ENCODE peak calls at places on chromosome 9, in five cellular contexts. S is progenitor cell of endocrine pancreas, C is tibial nerve, A is HFFc6, F is GM06990. T is an unnamed sample.

GRCh38 chr9:33132249-33132772 is 34.8 kb downstream of the B4GALT1 start:
- DNase-seq in S (no peak), C (no peak), A (peak), F (no peak), T (no peak)

GRCh38 chr9:15642369-15642962 is 89.6 kb downstream of the CCDC171 start:
- DNase-seq in S (no peak), C (no peak), A (peak), F (no peak), T (peak)

GRCh38 chr9:107229146-107229545 is 53.9 kb upstream of the RAD23B start:
- DNase-seq in S (no peak), C (no peak), A (no peak), F (no peak), T (no peak)

GRCh38 chr9:117411547-117411946 is 3.3 kb downstream of the ASTN2 start:
- DNase-seq in S (peak), C (peak), A (no peak), F (no peak), T (peak)

GRCh38 chr9:136700959-136701664 is 11.3 kb upstream of the DIPK1B start:
- DNase-seq in S (no peak), C (no peak), A (peak), F (peak), T (peak)

GRCh38 chr9:92664394-92665152 is 5.4 kb downstream of the IPPK start:
- DNase-seq in S (no peak), C (no peak), A (no peak), F (no peak), T (peak)

GRCh38 chr9:119802621-119803020 is 433.4 kb upstream of the BRINP1 start:
- DNase-seq in S (no peak), C (no peak), A (no peak), F (no peak), T (no peak)

GRCh38 chr9:93296889-93297480 is 113.0 kb downstream of the WNK2 start:
- DNase-seq in S (no peak), C (no peak), A (no peak), F (no peak), T (peak)

GRCh38 chr9:90078988-90079457 is 474.2 kb downstream of the GADD45G start:
- DNase-seq in S (no peak), C (no peak), A (no peak), F (peak), T (no peak)

GRCh38 chr9:108434036-108434435 is 421.8 kb downstream of the ACTL7B start:
- DNase-seq in S (no peak), C (no peak), A (no peak), F (no peak), T (no peak)

GRCh38 chr9:89929721-89930480 is 325.1 kb downstream of the GADD45G start:
- DNase-seq in S (no peak), C (peak), A (no peak), F (no peak), T (no peak)

GRCh38 chr9:126499911-126500599 is 113.7 kb upstream of the LMX1B start:
- DNase-seq in S (no peak), C (no peak), A (no peak), F (no peak), T (no peak)

GRCh38 chr9:8677725-8678124 is 878.1 kb upstream of the DMAC1 start:
- DNase-seq in S (no peak), C (no peak), A (no peak), F (no peak), T (no peak)

GRCh38 chr9:1460143-1460769 is 410.1 kb downstream of the DMRT2 start:
- DNase-seq in S (no peak), C (no peak), A (no peak), F (no peak), T (peak)

GRCh38 chr9:112844771-112845542 is 45.7 kb downstream of the SLC46A2 start:
- DNase-seq in S (peak), C (peak), A (peak), F (peak), T (peak)

GRCh38 chr9:27395484-27395921 is 98.6 kb upstream of the EQTN start:
- DNase-seq in S (no peak), C (no peak), A (no peak), F (no peak), T (no peak)

GRCh38 chr9:80871596-80871995 is 817.8 kb downstream of the TLE1 start:
- DNase-seq in S (no peak), C (no peak), A (no peak), F (no peak), T (no peak)

GRCh38 chr9:93143830-93144530 is 9.9 kb upstream of the NINJ1 start:
- DNase-seq in S (no peak), C (no peak), A (no peak), F (peak), T (no peak)

GRCh38 chr9:136093995-136094881 is 851 bp downstream of the NACC2 start:
- DNase-seq in S (no peak), C (peak), A (peak), F (no peak), T (no peak)

GRCh38 chr9:86580688-86581087 is 226.5 kb upstream of the TUT7 start:
- DNase-seq in S (no peak), C (peak), A (no peak), F (no peak), T (no peak)

GRCh38 chr9:106799146-106799545 is 63.8 kb upstream of the ZNF462 start:
- DNase-seq in S (no peak), C (no peak), A (peak), F (no peak), T (no peak)

GRCh38 chr9:136762221-136762691 is 2.1 kb downstream of the LCN15 start:
- DNase-seq in S (no peak), C (no peak), A (no peak), F (no peak), T (no peak)

GRCh38 chr9:95317893-95318211 is 343 bp upstream of the FANCC start:
- DNase-seq in S (no peak), C (no peak), A (no peak), F (no peak), T (no peak)

GRCh38 chr9:14935099-14935710 is 25.0 kb upstream of the FREM1 start:
- DNase-seq in S (no peak), C (no peak), A (no peak), F (no peak), T (no peak)

GRCh38 chr9:14372437-14373318 is 58.7 kb upstream of the NFIB start:
- DNase-seq in S (no peak), C (no peak), A (peak), F (no peak), T (no peak)

GRCh38 chr9:93590609-93591234 is 14.3 kb downstream of the PHF2 start:
- DNase-seq in S (no peak), C (no peak), A (no peak), F (no peak), T (no peak)

GRCh38 chr9:96241391-96241809 is 60.6 kb downstream of the HSD17B3 start:
- DNase-seq in S (no peak), C (no peak), A (no peak), F (peak), T (no peak)

GRCh38 chr9:86175743-86176456 is 76.5 kb upstream of the GOLM1 start:
- DNase-seq in S (no peak), C (no peak), A (no peak), F (no peak), T (no peak)

GRCh38 chr9:35526087-35526801 is 36.3 kb downstream of the RUSC2 start:
- DNase-seq in S (no peak), C (no peak), A (no peak), F (no peak), T (no peak)

GRCh38 chr9:34437006-34437925 is 21.1 kb downstream of the FAM219A start:
- DNase-seq in S (peak), C (peak), A (peak), F (peak), T (peak)

GRCh38 chr9:79764377-79764776 is 192.6 kb downstream of the TLE4 start:
- DNase-seq in S (no peak), C (peak), A (peak), F (no peak), T (no peak)

GRCh38 chr9:91060520-91061343 is 259.1 kb downstream of the SYK start:
- DNase-seq in S (no peak), C (peak), A (peak), F (no peak), T (no peak)

GRCh38 chr9:27497883-27498553 is 26.1 kb upstream of the IFNK start:
- DNase-seq in S (no peak), C (no peak), A (no peak), F (no peak), T (no peak)

GRCh38 chr9:75990181-75990580 is 99.7 kb downstream of the PCSK5 start:
- DNase-seq in S (no peak), C (no peak), A (no peak), F (no peak), T (no peak)

GRCh38 chr9:33225319-33226152 is 14.4 kb upstream of the SPINK4 start:
- DNase-seq in S (peak), C (peak), A (peak), F (peak), T (peak)

GRCh38 chr9:4678679-4679267 is 596 bp upstream of the CDC37L1 start:
- DNase-seq in S (no peak), C (no peak), A (no peak), F (peak), T (no peak)

GRCh38 chr9:110058304-110058953 is 149.5 kb downstream of the C9orf152 start:
- DNase-seq in S (peak), C (peak), A (peak), F (no peak), T (peak)

GRCh38 chr9:32701321-32702022 is 66.0 kb upstream of the TAF1L start:
- DNase-seq in S (no peak), C (no peak), A (no peak), F (no peak), T (no peak)

GRCh38 chr9:80090317-80090716 is 518.6 kb downstream of the TLE4 start:
- DNase-seq in S (no peak), C (no peak), A (no peak), F (no peak), T (no peak)

GRCh38 chr9:124323904-124324303 is 66.2 kb downstream of the NEK6 start:
- DNase-seq in S (no peak), C (no peak), A (no peak), F (no peak), T (no peak)
- TF ChIP-seq CTCF in S (no peak), C (no peak), A (no peak), F (no peak), T (no peak)

DNA sequence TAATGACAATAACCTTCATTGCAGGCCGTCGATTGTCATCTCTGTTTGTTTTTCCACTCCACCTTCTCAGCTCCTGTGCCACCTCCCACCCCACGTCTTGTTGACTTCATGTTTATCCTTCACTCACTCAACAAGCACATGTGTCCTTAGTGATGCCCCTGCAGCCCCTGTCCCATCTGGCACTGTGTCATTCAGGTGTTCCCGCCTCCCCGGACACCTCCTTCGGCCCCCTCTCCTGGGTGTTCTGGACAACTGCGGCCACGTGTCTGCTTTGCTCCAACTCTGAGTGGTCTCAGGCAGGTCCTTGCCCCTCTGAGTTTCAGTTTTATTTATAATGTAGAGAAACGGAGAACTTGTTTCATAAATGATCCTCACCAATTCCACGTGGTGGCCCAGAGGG is 91.0 kb upstream of the COL5A1 start:
- DNase-seq in S (no peak), C (no peak), A (no peak), F (no peak), T (no peak)
- TF ChIP-seq CTCF in S (no peak), C (no peak), A (peak), F (no peak), T (no peak)

GRCh38 chr9:121118266-121118665 is 43.5 kb downstream of the CNTRL start:
- DNase-seq in S (no peak), C (no peak), A (no peak), F (no peak), T (no peak)

GRCh38 chr9:121123816-121124536 is 49.2 kb downstream of the CNTRL start:
- DNase-seq in S (no peak), C (no peak), A (no peak), F (no peak), T (no peak)

GRCh38 chr9:121120386-121120785 is 45.6 kb downstream of the CNTRL start:
- DNase-seq in S (no peak), C (no peak), A (no peak), F (no peak), T (no peak)

GRCh38 chr9:121122450-121123032 is 47.8 kb downstream of the CNTRL start:
- DNase-seq in S (no peak), C (no peak), A (no peak), F (peak), T (no peak)

DNA sequence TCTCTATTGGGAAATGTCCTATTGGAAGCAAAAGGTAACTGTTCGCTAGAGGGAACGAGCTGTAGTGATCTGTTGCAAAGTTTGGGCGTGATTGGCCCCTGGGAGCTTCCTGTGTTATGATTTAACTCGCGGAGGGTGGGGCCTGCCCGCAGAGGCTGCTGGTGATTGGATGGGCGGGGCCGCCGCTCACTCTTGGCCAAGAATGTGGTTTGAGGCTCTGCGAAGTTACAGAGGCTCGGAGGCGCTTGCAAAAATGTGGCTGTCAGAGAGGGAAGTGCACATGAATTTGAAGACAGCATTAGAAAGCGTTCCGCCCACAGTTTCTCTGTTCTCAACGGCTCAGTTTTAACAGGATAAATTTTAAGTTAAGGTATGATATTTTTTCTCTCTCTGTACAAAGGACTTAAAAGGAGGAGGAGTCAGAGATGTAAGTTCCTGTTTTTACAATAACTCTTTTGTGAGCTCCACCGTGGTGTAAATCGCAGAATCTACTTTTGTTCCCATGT is 46.9 kb downstream of the CNTRL start:
- DNase-seq in S (peak), C (peak), A (peak), F (peak), T (peak)
- TF ChIP-seq CTCF in S (peak), C (peak), A (peak), F (no peak), T (peak)

GRCh38 chr9:22457448-22457847 is 10.8 kb downstream of the DMRTA1 start:
- DNase-seq in S (no peak), C (no peak), A (no peak), F (no peak), T (no peak)
- TF ChIP-seq CTCF in S (peak), C (no peak), A (no peak), F (no peak), T (no peak)

GRCh38 chr9:17742065-17742464 is 163.2 kb downstream of the SH3GL2 start:
- DNase-seq in S (no peak), C (no peak), A (no peak), F (no peak), T (no peak)
- TF ChIP-seq CTCF in S (no peak), C (no peak), A (no peak), F (no peak), T (no peak)

GRCh38 chr9:122011818-122012498 is 81.2 kb downstream of the TTLL11 start:
- DNase-seq in S (no peak), C (no peak), A (no peak), F (no peak), T (no peak)

GRCh38 chr9:122020398-122020797 is 72.7 kb downstream of the TTLL11 start:
- DNase-seq in S (no peak), C (no peak), A (no peak), F (no peak), T (no peak)

GRCh38 chr9:122016309-122016708 is 76.8 kb downstream of the TTLL11 start:
- DNase-seq in S (no peak), C (no peak), A (no peak), F (no peak), T (no peak)

GRCh38 chr9:122015165-122015821 is 77.8 kb downstream of the TTLL11 start:
- DNase-seq in S (peak), C (no peak), A (no peak), F (no peak), T (no peak)

DNA sequence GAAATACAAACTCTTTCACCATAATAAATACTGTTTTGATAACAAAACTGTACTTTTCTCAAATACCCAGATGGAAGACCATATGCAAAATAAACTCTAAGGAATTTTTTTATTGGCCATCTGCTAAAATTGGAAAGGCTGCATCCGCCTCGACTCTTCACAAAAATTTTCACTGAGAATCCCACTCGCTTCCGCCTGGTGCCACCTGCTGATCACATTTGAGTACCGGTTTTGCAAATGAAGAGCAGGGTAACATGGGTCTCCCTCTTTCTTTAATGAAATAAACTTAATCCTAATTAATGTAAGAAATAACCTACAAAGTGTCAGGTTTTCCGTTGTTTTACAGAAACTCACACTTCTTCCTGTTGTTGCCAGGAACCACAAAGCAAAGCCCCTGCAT is 76.3 kb downstream of the TTLL11 start:
- DNase-seq in S (peak), C (no peak), A (no peak), F (no peak), T (no peak)
- TF ChIP-seq CTCF in S (peak), C (peak), A (peak), F (peak), T (peak)

DNA sequence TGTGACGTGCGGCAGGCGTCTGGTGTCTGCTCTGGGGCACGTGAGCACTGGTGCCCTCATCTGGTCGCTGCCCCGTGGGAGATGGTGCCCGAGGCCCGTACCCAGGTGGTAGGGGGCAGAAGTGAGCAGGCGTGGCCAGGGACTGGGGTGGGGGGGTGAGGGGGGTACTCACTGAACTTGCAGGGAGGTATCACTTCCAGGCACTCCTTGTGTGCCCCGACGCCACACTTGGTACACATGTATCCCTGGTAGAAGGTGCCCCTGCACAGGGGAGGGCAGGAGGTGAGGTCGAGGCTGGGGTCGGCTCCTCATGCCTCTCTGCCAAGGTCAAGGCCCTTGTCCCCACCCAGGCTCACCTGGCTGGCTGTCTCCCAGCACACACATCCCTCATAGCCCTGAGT is 45.2 kb upstream of the SARDH start:
- DNase-seq in S (no peak), C (no peak), A (no peak), F (no peak), T (no peak)
- TF ChIP-seq CTCF in S (no peak), C (no peak), A (no peak), F (no peak), T (no peak)

DNA sequence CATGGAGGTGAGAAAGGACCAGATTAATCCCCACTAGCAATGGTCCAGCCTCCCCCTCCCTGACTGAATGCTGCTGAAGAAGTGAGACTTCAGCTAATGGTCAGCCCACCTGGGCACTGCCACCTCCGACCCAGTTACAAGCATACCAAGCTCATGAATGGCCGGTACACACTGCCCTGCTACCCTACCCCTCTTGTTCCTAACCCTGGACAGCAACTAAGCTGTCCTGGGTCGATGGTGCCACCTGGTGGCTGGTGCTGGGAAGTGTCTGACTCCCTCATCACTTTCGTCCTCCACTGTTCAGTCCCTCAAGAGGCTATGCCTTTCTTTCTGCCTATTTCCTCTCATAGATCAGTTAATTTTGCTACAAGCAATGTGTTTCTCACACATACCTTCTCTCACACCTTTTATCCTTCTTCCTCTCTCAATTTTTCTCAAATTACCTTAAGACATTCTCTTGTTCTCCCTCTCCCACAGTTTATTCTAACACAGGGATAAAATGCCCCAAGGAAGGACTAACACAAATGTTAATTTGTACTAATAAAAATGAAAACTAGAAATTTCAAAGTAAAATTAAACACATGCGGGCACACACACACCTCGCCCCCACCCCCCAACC is 42.4 kb downstream of the PAX5 start:
- DNase-seq in S (no peak), C (no peak), A (no peak), F (peak), T (no peak)
- TF ChIP-seq CTCF in S (peak), C (no peak), A (peak), F (peak), T (peak)

DNA sequence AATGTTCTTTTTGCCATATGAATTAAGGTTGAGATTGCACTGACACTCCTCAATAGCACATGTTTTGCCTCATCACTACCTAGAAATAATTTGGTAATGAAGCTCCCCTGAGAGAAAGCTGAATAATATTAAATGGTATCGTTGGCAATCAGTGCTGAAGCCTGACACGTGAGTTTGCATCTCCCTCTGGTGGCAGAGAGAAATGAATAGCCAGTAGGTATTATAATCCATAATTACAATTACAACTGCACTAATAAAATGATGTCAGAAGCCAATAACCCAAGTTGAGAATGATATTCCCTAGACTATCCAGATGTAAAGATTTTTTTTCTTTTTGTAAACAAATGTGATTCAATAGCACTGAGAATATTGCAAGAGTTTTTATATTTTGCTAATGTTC is 700.3 kb downstream of the PTPRD start:
- DNase-seq in S (no peak), C (no peak), A (no peak), F (no peak), T (no peak)
- TF ChIP-seq CTCF in S (peak), C (no peak), A (peak), F (peak), T (no peak)

T was measured in GM13976.